ENCODE peak calls at places on chromosomes 2 and 18, in five cellular contexts. Q is ACHN; A is left cardiac atrium; D is fibroblast of gingiva; U is CD8-positive, alpha-beta memory T cell. J is an unnamed sample.

GRCh38 chr2:142222715-142223114 is 91.9 kb upstream of the LRP1B start:
- DNase-seq in Q (no peak), U (no peak), D (no peak), A (no peak), J (no peak)

GRCh38 chr18:22773944-22774343 is 159.2 kb upstream of the RBBP8 start:
- DNase-seq in U (no peak), A (no peak), D (no peak), Q (no peak), J (no peak)

GRCh38 chr2:233248999-233249398 is 2.5 kb upstream of the ATG16L1 start:
- DNase-seq in U (no peak), Q (no peak), A (no peak), D (no peak), J (no peak)

GRCh38 chr2:145230546-145230945 is 710.6 kb upstream of the ZEB2 start:
- DNase-seq in D (peak; percentile 15), A (no peak), U (no peak), Q (no peak), J (no peak)

GRCh38 chr2:85591563-85591962 is 4.0 kb upstream of the RNF181 start:
- DNase-seq in U (no peak), Q (no peak), D (no peak), A (no peak), J (peak; percentile 70)

GRCh38 chr2:65142515-65142914 is 12.6 kb upstream of the RAB1A start:
- DNase-seq in U (no peak), A (no peak), Q (no peak), D (no peak), J (no peak)

GRCh38 chr2:176997074-176997791 is 215.4 kb upstream of the HNRNPA3 start:
- DNase-seq in A (no peak), Q (peak; percentile 96), D (peak; percentile 55), U (no peak), J (no peak)

GRCh38 chr18:23956483-23956882 is 58.1 kb upstream of the TTC39C start:
- DNase-seq in A (no peak), Q (no peak), D (peak; percentile 29), U (no peak), J (no peak)

GRCh38 chr18:58174285-58174684 is 130.3 kb downstream of the NEDD4L start:
- DNase-seq in Q (no peak), A (no peak), U (no peak), D (no peak), J (no peak)

J was measured in right cardiac atrium.